ENCODE peak calls at places on chromosomes 2 and 18, in eight cellular contexts. N is prostate gland, W is heart right ventricle, R is H1, Z is cardiac muscle cell, P is Peyer's patch, J is mammary epithelial cell, L is Panc1. O is an unnamed sample.

GRCh38 chr2:120593921-120594686 is 141.6 kb upstream of the GLI2 start:
- DNase-seq in R (no peak), L (no peak), Z (no peak), W (no peak), P (no peak), N (no peak), J (no peak), O (peak; percentile 60)

GRCh38 chr2:192051533-192051932 is 143.2 kb downstream of the TMEFF2 start:
- DNase-seq in P (no peak), R (no peak), N (no peak), Z (no peak), W (no peak), J (no peak), L (no peak), O (no peak)

GRCh38 chr2:230772189-230772588 is 59.5 kb downstream of the CAB39 start:
- DNase-seq in L (no peak), W (no peak), N (no peak), J (no peak), Z (no peak), P (no peak), R (no peak), O (no peak)

GRCh38 chr2:190947711-190948251 is 66.2 kb downstream of the STAT1 start:
- DNase-seq in R (no peak), J (peak; percentile 61), L (no peak), P (no peak), Z (peak; percentile 33), W (no peak), N (no peak), O (peak; percentile 66)

GRCh38 chr2:24048662-24049484 is 668 bp upstream of the FKBP1B start:
- DNase-seq in P (peak; percentile 40), Z (no peak), L (no peak), J (peak; percentile 6), R (no peak), W (no peak), N (no peak), O (no peak)

GRCh38 chr2:69429491-69430183 is 7.6 kb downstream of the NFU1 start:
- DNase-seq in Z (no peak), R (no peak), N (no peak), W (no peak), P (no peak), L (no peak), J (no peak), O (no peak)

GRCh38 chr2:45001629-45002385 is 7.4 kb downstream of the SIX2 start:
- DNase-seq in W (no peak), Z (no peak), L (no peak), P (no peak), R (no peak), N (no peak), J (no peak), O (no peak)

GRCh38 chr2:39175391-39175790 is 54.5 kb upstream of the SOS1 start:
- DNase-seq in Z (no peak), P (no peak), L (no peak), J (peak; percentile 5), N (no peak), R (no peak), W (no peak), O (no peak)

DNA sequence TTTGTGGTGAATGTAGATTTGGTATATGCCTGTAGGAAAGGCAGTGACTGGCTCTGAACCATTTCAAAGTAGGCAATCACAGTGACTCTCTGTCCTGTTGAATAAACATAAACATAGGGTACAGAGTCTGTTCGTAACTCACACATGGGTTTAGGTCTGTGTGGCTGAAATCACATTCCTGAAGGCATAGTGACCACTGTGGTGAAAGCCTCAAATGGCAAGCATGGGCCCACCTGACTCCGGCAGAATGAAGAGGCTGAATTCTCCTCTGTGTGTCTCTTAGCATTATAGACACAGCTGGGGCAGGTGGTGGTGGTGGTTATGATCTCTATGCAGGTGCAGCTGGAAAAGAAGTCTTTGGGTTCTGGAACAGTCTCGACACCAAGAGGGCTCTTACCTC is 61.2 kb downstream of the ITGA6 start:
- DNase-seq in P (no peak), Z (no peak), L (no peak), R (no peak), J (no peak), W (no peak), N (no peak), O (no peak)
- H3K36me3 ChIP-seq in P (no peaks in the 10 kb centered on the region), Z (peaks cover 9% of the 10 kb centered on the region), L (peaks cover 6% of the 10 kb centered on the region), R (peaks cover 88% of the 10 kb centered on the region), J (peaks cover 90% of the 10 kb centered on the region), W (peaks cover 95% of the 10 kb centered on the region), N (no peaks in the 10 kb centered on the region), O (peaks cover 30% of the 10 kb centered on the region)

GRCh38 chr2:181678033-181678586 is 2.2 kb downstream of the NEUROD1 start:
- DNase-seq in P (peak; percentile 74), W (peak; percentile 53), Z (peak; percentile 94), N (peak; percentile 35), R (no peak), J (peak; percentile 59), L (no peak), O (peak; percentile 59)
- H3K9me3 ChIP-seq in P (no peaks in the 10 kb centered on the region), W (no peaks in the 10 kb centered on the region), Z (no peaks in the 10 kb centered on the region), N (no peaks in the 10 kb centered on the region), R (no peaks in the 10 kb centered on the region), J (no peaks in the 10 kb centered on the region), L (no peaks in the 10 kb centered on the region), O (no peaks in the 10 kb centered on the region)

DNA sequence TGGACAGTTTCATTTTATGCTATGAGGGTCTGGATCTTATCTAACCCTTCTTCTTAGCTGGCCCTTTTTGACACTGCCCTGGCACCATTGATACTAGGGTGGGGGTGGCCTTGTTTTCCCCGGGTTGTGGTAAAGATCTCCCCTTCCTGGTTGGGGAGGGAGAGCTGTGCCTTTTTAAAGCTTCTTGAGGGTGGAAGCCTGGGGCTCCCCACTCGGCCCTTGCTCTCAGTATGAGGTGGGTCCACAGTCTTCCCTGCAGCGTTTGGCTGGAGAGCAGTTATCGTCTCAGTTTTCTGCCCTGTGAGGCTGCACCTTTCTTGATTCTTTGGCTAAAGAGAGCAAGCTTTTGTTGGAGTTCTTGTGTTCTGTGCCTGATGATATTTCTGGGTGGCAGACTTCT is 66.2 kb downstream of the ASB1 start:
- DNase-seq in W (no peak), N (no peak), J (no peak), P (no peak), R (no peak), L (no peak), Z (no peak), O (no peak)
- H3K27ac ChIP-seq in W (no peak overlapping the region), N (no peak overlapping the region), J (no peak overlapping the region), P (no peak overlapping the region), R (no peak overlapping the region), L (no peak overlapping the region), Z (no peak overlapping the region), O (no peak overlapping the region)

DNA sequence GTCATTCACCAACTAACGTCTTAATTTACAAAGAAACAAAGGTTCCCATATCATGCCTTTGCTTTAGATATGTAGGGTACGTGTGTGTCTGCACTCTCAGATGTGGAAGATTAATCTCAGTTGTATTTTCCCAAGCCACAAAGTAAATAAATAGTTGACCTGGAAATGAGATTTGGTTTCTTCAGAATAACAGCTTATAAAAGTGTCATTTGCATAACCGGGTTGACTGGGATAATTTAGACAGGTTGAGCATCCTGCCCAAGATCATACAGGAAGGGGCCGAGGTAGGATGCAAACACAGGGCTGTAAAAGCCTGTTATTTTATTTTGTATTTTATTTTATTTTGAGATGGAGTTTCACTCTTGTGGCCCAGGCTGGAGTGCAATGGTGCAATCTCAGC is 19.5 kb downstream of the ATG16L1 start:
- DNase-seq in P (no peak), W (no peak), J (no peak), R (no peak), N (no peak), L (no peak), Z (no peak), O (no peak)
- H3K36me3 ChIP-seq in P (no peaks in the 10 kb centered on the region), W (peaks cover 100% of the 10 kb centered on the region), J (peaks cover 24% of the 10 kb centered on the region), R (peaks cover 84% of the 10 kb centered on the region), N (no peaks in the 10 kb centered on the region), L (peaks cover 62% of the 10 kb centered on the region), Z (peaks cover 58% of the 10 kb centered on the region), O (peaks cover 20% of the 10 kb centered on the region)

DNA sequence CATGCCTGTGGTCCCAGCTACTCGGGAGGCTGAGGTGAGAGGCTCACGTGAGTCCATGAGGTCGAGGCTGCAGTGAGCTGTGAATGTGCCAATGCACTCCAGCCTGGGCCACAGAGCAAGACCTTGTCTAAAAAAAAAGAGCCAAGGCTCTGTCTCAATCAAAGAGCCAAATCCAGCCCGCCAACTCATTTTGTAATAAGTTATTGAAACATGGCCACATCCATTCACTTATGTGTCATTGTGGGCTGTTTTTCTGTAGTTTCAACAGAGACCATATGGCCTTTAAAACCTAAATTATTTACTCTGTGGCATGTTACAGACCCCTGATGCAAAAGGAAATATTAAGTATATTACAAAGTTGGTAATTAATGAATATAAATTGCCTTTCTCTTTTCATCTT is 60.8 kb downstream of the GPR39 start:
- DNase-seq in L (no peak), N (no peak), J (no peak), R (no peak), Z (no peak), W (no peak), P (no peak), O (no peak)
- H3K9me3 ChIP-seq in L (no peaks in the 10 kb centered on the region), N (no peaks in the 10 kb centered on the region), J (peaks cover 11% of the 10 kb centered on the region), R (no peaks in the 10 kb centered on the region), Z (no peaks in the 10 kb centered on the region), W (no peaks in the 10 kb centered on the region), P (no peaks in the 10 kb centered on the region), O (no peaks in the 10 kb centered on the region)

DNA sequence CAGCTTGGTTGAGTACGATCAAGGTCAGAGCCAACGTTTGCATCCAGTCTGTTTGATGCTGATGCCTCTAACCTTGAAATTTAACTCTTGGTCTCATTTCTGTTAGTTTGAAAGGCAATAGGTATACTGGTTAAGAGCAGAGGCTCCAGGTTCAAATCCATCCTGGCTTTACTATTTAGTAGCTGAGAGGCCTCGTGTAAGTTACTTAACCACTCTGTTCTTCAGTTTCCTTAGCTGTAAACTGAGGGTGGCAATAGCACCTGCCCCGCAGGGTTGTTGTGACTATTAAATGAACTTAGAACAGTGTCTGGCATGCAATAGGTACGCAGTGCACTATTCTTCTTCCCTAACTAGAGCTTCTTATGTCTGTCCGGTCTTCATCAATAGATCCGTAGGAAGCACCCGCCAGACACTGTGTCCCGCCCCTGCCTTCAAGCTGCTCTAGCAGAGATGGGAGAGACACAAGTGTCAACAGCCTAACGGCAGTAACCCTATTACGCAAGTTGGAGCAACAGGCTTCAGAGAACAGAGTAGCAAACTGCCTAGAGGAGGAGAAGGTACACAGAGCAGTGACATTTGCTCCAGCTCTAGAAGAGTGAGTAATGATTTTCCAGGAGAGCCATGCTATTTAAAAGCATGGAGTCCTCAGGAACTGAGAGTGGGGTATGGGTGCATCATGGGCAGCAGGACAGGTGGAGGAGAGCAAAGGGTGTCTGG is 62.7 kb upstream of the ST3GAL5 start:
- DNase-seq in R (no peak), J (no peak), Z (no peak), P (no peak), W (no peak), N (no peak), L (no peak), O (no peak)
- H3K27ac ChIP-seq in R (no peak overlapping the region), J (no peak overlapping the region), Z (no peak overlapping the region), P (no peak overlapping the region), W (no peak overlapping the region), N (no peak overlapping the region), L (no peak overlapping the region), O (no peak overlapping the region)

DNA sequence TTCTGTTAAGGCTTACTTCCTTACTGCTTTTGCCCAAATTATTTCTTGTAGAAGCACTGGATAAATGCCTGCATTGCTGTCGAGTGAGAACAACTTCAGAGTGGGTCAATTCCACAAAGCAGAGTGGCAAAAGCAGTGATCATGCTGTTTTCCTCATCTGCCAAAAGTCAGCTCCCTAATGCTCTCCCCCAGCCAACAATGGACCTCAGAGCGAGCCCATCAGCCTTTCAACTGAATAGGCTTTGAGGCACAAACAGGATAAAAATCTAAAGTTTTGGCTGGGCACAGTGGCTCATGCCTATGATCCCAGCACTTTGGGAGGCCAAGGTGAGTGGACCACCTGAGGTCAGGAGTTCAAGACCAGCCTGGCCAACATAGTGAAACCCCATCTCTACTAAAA is 222.7 kb downstream of the TCF4 start:
- DNase-seq in R (no peak), J (no peak), W (no peak), L (no peak), Z (no peak), N (no peak), P (no peak), O (no peak)
- H3K36me3 ChIP-seq in R (no peaks in the 10 kb centered on the region), J (no peaks in the 10 kb centered on the region), W (no peaks in the 10 kb centered on the region), L (no peaks in the 10 kb centered on the region), Z (no peaks in the 10 kb centered on the region), N (no peaks in the 10 kb centered on the region), P (no peaks in the 10 kb centered on the region), O (no peaks in the 10 kb centered on the region)

O was measured in small intestine.